ENCODE peak calls at places on chromosomes 3 and 15, in six cellular contexts. One of them, this sample, is unnamed.
A peak's percentile ranks its signal among the peaks of the same experiment; 100 is the strongest.

GRCh38 chr3:156593814-156594213 is 38.9 kb upstream of the SSR3 start:
- DNase-seq in neuronal stem cell: no peak
- DNase-seq in mesenchymal stem cell: no peak
- DNase-seq in IMR-90: no peak
- DNase-seq in trophoblast cell: no peak
- DNase-seq in H1: no peak
- DNase-seq in this sample: no peak

GRCh38 chr3:194136519-194137313 is 768 bp downstream of the HES1 start:
- DNase-seq in neuronal stem cell: peak; percentile 46
- DNase-seq in mesenchymal stem cell: peak; percentile 87
- DNase-seq in IMR-90: peak; percentile 81
- DNase-seq in trophoblast cell: peak; percentile 79
- DNase-seq in H1: peak; percentile 68
- DNase-seq in this sample: peak; percentile 66

GRCh38 chr3:130379274-130379673 is 33.8 kb downstream of the COL6A5 start:
- DNase-seq in neuronal stem cell: no peak
- DNase-seq in mesenchymal stem cell: peak; percentile 58
- DNase-seq in IMR-90: no peak
- DNase-seq in trophoblast cell: peak; percentile 4
- DNase-seq in H1: no peak
- DNase-seq in this sample: no peak

GRCh38 chr3:67064105-67064504 is 66.0 kb downstream of the KBTBD8 start:
- DNase-seq in neuronal stem cell: no peak
- DNase-seq in mesenchymal stem cell: no peak
- DNase-seq in IMR-90: peak; percentile 8
- DNase-seq in trophoblast cell: no peak
- DNase-seq in H1: no peak
- DNase-seq in this sample: no peak

GRCh38 chr15:80710635-80711553 is 15.8 kb downstream of the ABHD17C start:
- DNase-seq in neuronal stem cell: no peak
- DNase-seq in mesenchymal stem cell: peak; percentile 42
- DNase-seq in IMR-90: peak; percentile 63
- DNase-seq in trophoblast cell: no peak
- DNase-seq in H1: no peak
- DNase-seq in this sample: no peak

GRCh38 chr15:58440922-58441321 is 9.1 kb downstream of the LIPC start:
- DNase-seq in neuronal stem cell: no peak
- DNase-seq in mesenchymal stem cell: no peak
- DNase-seq in IMR-90: no peak
- DNase-seq in trophoblast cell: peak; percentile 76
- DNase-seq in H1: no peak
- DNase-seq in this sample: peak; percentile 63

GRCh38 chr15:68372291-68372811 is 59.6 kb downstream of the ITGA11 start:
- DNase-seq in neuronal stem cell: no peak
- DNase-seq in mesenchymal stem cell: no peak
- DNase-seq in IMR-90: no peak
- DNase-seq in trophoblast cell: peak; percentile 37
- DNase-seq in H1: peak; percentile 73
- DNase-seq in this sample: peak; percentile 75

GRCh38 chr3:5188419-5189405 is 1.2 kb downstream of the EDEM1 start:
- DNase-seq in neuronal stem cell: peak; percentile 15
- DNase-seq in mesenchymal stem cell: peak; percentile 60
- DNase-seq in IMR-90: peak; percentile 17
- DNase-seq in trophoblast cell: peak; percentile 54
- DNase-seq in H1: peak; percentile 47
- DNase-seq in this sample: peak; percentile 69

GRCh38 chr3:128426128-128426921 is 40.4 kb downstream of the DNAJB8 start:
- DNase-seq in neuronal stem cell: peak; percentile 60
- DNase-seq in mesenchymal stem cell: peak; percentile 21
- DNase-seq in IMR-90: no peak
- DNase-seq in trophoblast cell: peak; percentile 78
- DNase-seq in H1: peak; percentile 90
- DNase-seq in this sample: peak; percentile 55

GRCh38 chr3:101926594-101927105 is 77.3 kb downstream of the NFKBIZ start:
- DNase-seq in neuronal stem cell: no peak
- DNase-seq in mesenchymal stem cell: no peak
- DNase-seq in IMR-90: no peak
- DNase-seq in trophoblast cell: no peak
- DNase-seq in H1: no peak
- DNase-seq in this sample: no peak

GRCh38 chr15:89776274-89777072 is at the start of gene MESP2:
- DNase-seq in neuronal stem cell: peak; percentile 77
- DNase-seq in mesenchymal stem cell: peak; percentile 85
- DNase-seq in IMR-90: peak; percentile 65
- DNase-seq in trophoblast cell: peak; percentile 93
- DNase-seq in H1: peak; percentile 90
- DNase-seq in this sample: peak; percentile 93

GRCh38 chr3:86702381-86702958 is 288.5 kb downstream of the VGLL3 start:
- DNase-seq in neuronal stem cell: peak; percentile 3
- DNase-seq in mesenchymal stem cell: peak; percentile 1
- DNase-seq in IMR-90: peak; percentile 1
- DNase-seq in trophoblast cell: peak; percentile 8
- DNase-seq in H1: no peak
- DNase-seq in this sample: peak; percentile 12

GRCh38 chr15:67943961-67944674 is 104.3 kb upstream of the RNU6-1 start:
- DNase-seq in neuronal stem cell: no peak
- DNase-seq in mesenchymal stem cell: peak; percentile 8
- DNase-seq in IMR-90: no peak
- DNase-seq in trophoblast cell: no peak
- DNase-seq in H1: no peak
- DNase-seq in this sample: no peak

DNA sequence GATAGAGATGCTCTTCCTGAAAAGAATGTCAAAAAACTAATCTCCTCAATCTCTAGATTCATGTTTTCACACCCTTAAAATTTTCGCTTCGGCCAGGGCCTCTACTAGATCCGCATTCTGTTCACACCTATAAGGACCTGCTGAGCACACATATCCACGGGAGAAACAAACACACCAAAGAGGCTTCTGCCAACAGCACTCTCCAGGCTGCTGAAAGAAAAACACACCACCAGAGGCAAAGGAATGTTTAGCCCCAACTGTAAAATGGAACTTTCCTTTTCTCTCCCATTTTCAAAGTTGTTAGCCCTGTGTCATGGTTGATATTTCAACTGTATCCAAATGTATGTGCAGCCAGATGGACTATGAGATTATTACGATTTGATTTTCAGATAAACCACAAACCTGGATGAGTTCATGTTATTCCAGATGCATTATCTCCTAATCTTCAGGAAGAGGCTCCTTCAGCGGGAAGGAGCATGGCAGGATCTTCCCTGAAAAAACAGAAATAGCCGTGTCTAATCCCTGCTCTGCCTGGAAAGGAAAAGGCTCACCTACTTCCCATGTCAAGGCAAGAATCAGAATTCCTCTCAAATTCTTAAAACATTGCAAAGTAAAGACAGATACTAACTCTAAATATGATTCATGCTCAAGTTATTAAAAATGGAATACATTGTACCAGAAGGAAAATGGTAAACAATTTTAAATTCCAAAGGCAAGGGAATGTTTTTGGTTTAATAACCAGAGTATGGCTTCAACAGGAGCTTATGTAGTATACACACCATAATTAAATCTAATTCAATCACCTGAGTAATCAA is 442.6 kb upstream of the NR2F2 start:
- DNase-seq in neuronal stem cell: no peak
- DNase-seq in mesenchymal stem cell: no peak
- DNase-seq in IMR-90: peak; percentile 20
- DNase-seq in trophoblast cell: peak; percentile 70
- DNase-seq in H1: no peak
- DNase-seq in this sample: peak; percentile 10
- H3K4me3 ChIP-seq in neuronal stem cell: no peak overlapping the region
- H3K4me3 ChIP-seq in mesenchymal stem cell: no peak overlapping the region
- H3K4me3 ChIP-seq in IMR-90: no peak overlapping the region
- H3K4me3 ChIP-seq in trophoblast cell: no peak overlapping the region
- H3K4me3 ChIP-seq in H1: no peak overlapping the region
- H3K4me3 ChIP-seq in this sample: no peak overlapping the region

DNA sequence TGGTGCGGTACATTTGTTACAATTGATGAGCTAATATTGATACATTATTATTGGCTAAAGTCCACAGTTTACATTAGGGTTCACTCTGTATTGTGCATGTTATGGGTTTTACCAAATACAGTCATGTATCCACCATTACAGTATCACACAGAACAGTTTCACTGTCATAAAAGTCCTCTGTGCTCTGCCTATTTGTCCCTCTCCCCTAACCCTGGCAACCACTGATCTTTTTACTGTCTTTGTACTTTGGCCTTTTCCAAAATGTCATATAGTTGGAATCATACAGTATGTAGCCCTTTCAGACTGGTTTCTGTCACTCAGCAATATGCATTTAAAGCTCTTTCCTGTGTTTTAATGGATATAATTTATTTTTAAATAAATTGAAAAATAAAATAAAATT is 83.1 kb upstream of the SLC4A7 start:
- DNase-seq in neuronal stem cell: no peak
- DNase-seq in mesenchymal stem cell: no peak
- DNase-seq in IMR-90: no peak
- DNase-seq in trophoblast cell: no peak
- DNase-seq in H1: no peak
- DNase-seq in this sample: no peak
- H4K8ac ChIP-seq in neuronal stem cell: no peak overlapping the region
- H4K8ac ChIP-seq in mesenchymal stem cell: no peak overlapping the region
- H4K8ac ChIP-seq in IMR-90: no peak overlapping the region
- H4K8ac ChIP-seq in trophoblast cell: no peak overlapping the region
- H4K8ac ChIP-seq in H1: no peak overlapping the region
- H4K8ac ChIP-seq in this sample: no peak overlapping the region

DNA sequence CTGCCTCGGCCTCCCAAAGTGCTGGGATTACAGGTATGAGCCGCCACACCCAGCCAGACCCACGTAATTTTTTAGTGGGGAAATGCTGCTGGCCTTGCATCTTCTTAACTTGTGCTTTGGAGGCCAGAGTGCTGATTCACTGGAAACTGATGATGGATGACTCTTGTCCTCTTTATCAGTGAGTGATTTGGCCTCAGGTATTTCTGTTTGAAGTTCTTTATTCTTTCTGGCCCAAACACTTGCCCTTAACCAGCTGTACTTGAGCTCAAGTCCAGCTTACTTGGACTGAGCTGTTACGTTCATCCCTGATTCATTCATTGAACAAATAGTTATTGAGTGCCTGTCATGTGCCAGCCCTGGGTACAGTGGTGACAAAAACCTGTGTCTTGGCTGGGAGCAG is 4.2 kb downstream of the PTPN23 start:
- DNase-seq in neuronal stem cell: no peak
- DNase-seq in mesenchymal stem cell: no peak
- DNase-seq in IMR-90: peak; percentile 25
- DNase-seq in trophoblast cell: peak; percentile 92
- DNase-seq in H1: no peak
- DNase-seq in this sample: no peak
- H3K4me3 ChIP-seq in neuronal stem cell: no peak overlapping the region
- H3K4me3 ChIP-seq in mesenchymal stem cell: no peak overlapping the region
- H3K4me3 ChIP-seq in IMR-90: no peak overlapping the region
- H3K4me3 ChIP-seq in trophoblast cell: no peak overlapping the region
- H3K4me3 ChIP-seq in H1: no peak overlapping the region
- H3K4me3 ChIP-seq in this sample: no peak overlapping the region

DNA sequence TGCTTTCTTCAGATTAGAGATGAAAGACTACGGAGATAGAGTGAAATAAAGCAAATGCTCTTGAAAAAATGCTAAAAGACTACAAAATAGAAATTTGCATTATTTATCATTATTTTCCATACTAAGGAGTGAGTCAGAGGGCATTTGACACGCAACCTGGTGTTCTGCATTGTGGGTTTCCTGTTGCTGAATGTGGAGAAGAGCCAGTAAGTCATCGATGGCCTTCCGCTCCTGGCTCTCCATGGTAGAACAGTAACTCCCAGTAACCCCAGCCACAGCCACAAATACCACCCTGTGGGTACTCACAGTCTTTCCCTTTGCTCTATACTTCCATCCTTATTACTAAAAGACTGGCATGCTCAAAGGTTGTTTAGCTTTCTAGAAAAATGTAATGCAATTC is 61.5 kb downstream of the CGGBP1 start:
- DNase-seq in neuronal stem cell: no peak
- DNase-seq in mesenchymal stem cell: peak; percentile 6
- DNase-seq in IMR-90: no peak
- DNase-seq in trophoblast cell: peak; percentile 14
- DNase-seq in H1: no peak
- DNase-seq in this sample: no peak
- H4K8ac ChIP-seq in neuronal stem cell: no peak overlapping the region
- H4K8ac ChIP-seq in mesenchymal stem cell: no peak overlapping the region
- H4K8ac ChIP-seq in IMR-90: no peak overlapping the region
- H4K8ac ChIP-seq in trophoblast cell: no peak overlapping the region
- H4K8ac ChIP-seq in H1: no peak overlapping the region
- H4K8ac ChIP-seq in this sample: no peak overlapping the region

GRCh38 chr3:56753206-56753605 is 48.5 kb downstream of the ARHGEF3 start:
- DNase-seq in neuronal stem cell: no peak
- DNase-seq in mesenchymal stem cell: peak; percentile 62
- DNase-seq in IMR-90: peak; percentile 40
- DNase-seq in trophoblast cell: peak; percentile 4
- DNase-seq in H1: no peak
- DNase-seq in this sample: no peak
- H3K4me3 ChIP-seq in neuronal stem cell: no peak overlapping the region
- H3K4me3 ChIP-seq in mesenchymal stem cell: no peak overlapping the region
- H3K4me3 ChIP-seq in IMR-90: no peak overlapping the region
- H3K4me3 ChIP-seq in trophoblast cell: no peak overlapping the region
- H3K4me3 ChIP-seq in H1: no peak overlapping the region
- H3K4me3 ChIP-seq in this sample: no peak overlapping the region

DNA sequence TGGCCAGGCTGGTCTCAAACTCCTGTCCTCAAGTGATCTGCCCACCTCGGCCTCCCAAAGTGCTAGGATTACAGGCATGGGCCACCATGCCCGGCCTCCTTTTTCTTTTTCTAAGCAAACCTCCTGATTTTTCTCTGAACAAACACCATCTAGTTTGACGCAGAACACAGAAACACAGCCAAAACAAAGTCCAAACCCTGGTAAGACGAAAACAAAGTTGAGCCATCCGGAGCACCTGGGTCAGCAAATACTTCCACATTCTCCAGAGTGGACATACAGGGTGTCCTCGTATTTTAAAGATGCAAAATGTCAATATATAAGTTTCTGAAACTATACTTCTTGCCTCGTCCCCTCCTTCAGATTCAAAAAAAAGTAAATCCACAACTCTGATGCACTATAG is 635.1 kb upstream of the ADAMTS9 start:
- DNase-seq in neuronal stem cell: no peak
- DNase-seq in mesenchymal stem cell: no peak
- DNase-seq in IMR-90: no peak
- DNase-seq in trophoblast cell: no peak
- DNase-seq in H1: no peak
- DNase-seq in this sample: no peak
- H4K8ac ChIP-seq in neuronal stem cell: no peak overlapping the region
- H4K8ac ChIP-seq in mesenchymal stem cell: no peak overlapping the region
- H4K8ac ChIP-seq in IMR-90: no peak overlapping the region
- H4K8ac ChIP-seq in trophoblast cell: no peak overlapping the region
- H4K8ac ChIP-seq in H1: no peak overlapping the region
- H4K8ac ChIP-seq in this sample: no peak overlapping the region

This sample was measured in mesendoderm.